ENCODE peak calls at places on chromosomes 5 and 9, in six cellular contexts. U is activated CD8-positive, alpha-beta memory T cell treated with anti-CD3 and anti-CD28 coated beads for 48 hours; W is NCI-H1105 treated with DMSO at 0.1 percent for 48 hours; T is left ventricle myocardium inferior; I is stimulated activated CD8-positive, alpha-beta memory T cell treated with anti-CD3 and anti-CD28 coated beads, Interleukin-15, amount 100 ng/mL, for 24 hours; A is T-helper 9 cell. S is an unnamed sample.

GRCh38 chr9:91655664-91656063 is 232.0 kb upstream of the NFIL3 start:
- DNase-seq in W (no peak), T (no peak), U (no peak), I (no peak), A (no peak), S (no peak)

GRCh38 chr5:120073722-120074121 is 390.4 kb upstream of the PRR16 start:
- DNase-seq in W (no peak), I (no peak), T (no peak), U (no peak), A (no peak), S (no peak)

GRCh38 chr5:146291421-146292074 is 47.1 kb upstream of the POU4F3 start:
- DNase-seq in U (no peak), I (no peak), W (peak), T (no peak), A (no peak), S (peak)

GRCh38 chr9:129995409-129996160 is 47.4 kb downstream of the FNBP1 start:
- DNase-seq in W (no peak), T (no peak), A (no peak), I (no peak), U (no peak), S (no peak)

GRCh38 chr5:135232958-135233357 is 166.1 kb downstream of the MACROH2A1 start:
- DNase-seq in I (no peak), A (no peak), W (no peak), T (no peak), U (no peak), S (no peak)

GRCh38 chr5:159833088-159833487 is 83.2 kb upstream of the ADRA1B start:
- DNase-seq in I (no peak), W (no peak), A (no peak), U (no peak), T (no peak), S (no peak)

GRCh38 chr9:128394404-128395168 is 23.4 kb downstream of the URM1 start:
- DNase-seq in A (no peak), I (no peak), T (no peak), W (no peak), U (no peak), S (no peak)

GRCh38 chr5:137374110-137374853 is 124.8 kb downstream of the SPOCK1 start:
- DNase-seq in U (no peak), W (peak), I (no peak), A (no peak), T (no peak), S (no peak)

GRCh38 chr9:89667730-89668129 is 62.9 kb downstream of the GADD45G start:
- DNase-seq in T (no peak), W (peak), U (no peak), A (no peak), I (no peak), S (no peak)

GRCh38 chr5:86917117-86917579 is 299.4 kb downstream of the COX7C start:
- DNase-seq in U (no peak), I (no peak), T (no peak), W (no peak), A (no peak), S (peak)

GRCh38 chr9:26262431-26262830 is 584.2 kb upstream of the TUSC1 start:
- DNase-seq in U (no peak), W (no peak), A (no peak), I (no peak), T (no peak), S (no peak)

GRCh38 chr5:179196420-179197079 is 136.4 kb downstream of the ZNF354C start:
- DNase-seq in T (no peak), I (no peak), A (no peak), U (no peak), W (no peak), S (no peak)